ENCODE peak calls at places on chromosome 5, in eight cellular contexts. D is GM12878, J is prostate gland, H is K562, O is spleen, V is stomach, C is HCT116, I is HepG2. M is an unnamed sample.

GRCh38 chr5:9207820-9208418 is 338.0 kb downstream of the SEMA5A start:
- DNase-seq in D (no peak), J (no peak), H (peak), O (no peak), V (no peak), C (peak), I (peak), M (peak)

GRCh38 chr5:179549973-179550510 is 312 bp upstream of the RUFY1 start:
- DNase-seq in D (peak), J (no peak), H (no peak), O (peak), V (no peak), C (no peak), I (peak), M (peak)

GRCh38 chr5:78360674-78361225 is 333 bp downstream of the SCAMP1 start:
- DNase-seq in D (no peak), J (peak), H (peak), O (peak), V (peak), C (no peak), I (no peak), M (peak)

GRCh38 chr5:86979801-86980510 is 287.7 kb upstream of the RASA1 start:
- DNase-seq in D (no peak), J (no peak), H (no peak), O (no peak), V (no peak), C (peak), I (peak), M (peak)

GRCh38 chr5:40828021-40828631 is 6.9 kb downstream of the RPL37 start:
- DNase-seq in D (no peak), J (no peak), H (no peak), O (no peak), V (no peak), C (no peak), I (no peak), M (no peak)

GRCh38 chr5:72256536-72256935 is 63.5 kb downstream of the MRPS27 start:
- DNase-seq in D (no peak), J (no peak), H (no peak), O (no peak), V (no peak), C (no peak), I (no peak), M (no peak)

GRCh38 chr5:102865510-102866314 is 110.6 kb downstream of the PAM start:
- DNase-seq in D (peak), J (peak), H (no peak), O (peak), V (peak), C (peak), I (no peak), M (peak)

GRCh38 chr5:42108468-42108867 is 183.4 kb downstream of the FBXO4 start:
- DNase-seq in D (no peak), J (no peak), H (no peak), O (no peak), V (no peak), C (no peak), I (peak), M (no peak)

GRCh38 chr5:54547711-54548250 is 30.2 kb downstream of the SNX18 start:
- DNase-seq in D (no peak), J (no peak), H (no peak), O (no peak), V (no peak), C (no peak), I (peak), M (no peak)

GRCh38 chr5:98916540-98916939 is 12.3 kb downstream of the CHD1 start:
- DNase-seq in D (no peak), J (no peak), H (no peak), O (no peak), V (no peak), C (no peak), I (no peak), M (no peak)

GRCh38 chr5:142432369-142432863 is 107.6 kb upstream of the SPRY4 start:
- DNase-seq in D (no peak), J (peak), H (no peak), O (peak), V (peak), C (no peak), I (no peak), M (no peak)

GRCh38 chr5:153222956-153223355 is 267.5 kb upstream of the GRIA1 start:
- DNase-seq in D (no peak), J (no peak), H (no peak), O (no peak), V (no peak), C (no peak), I (no peak), M (no peak)

GRCh38 chr5:129856325-129856724 is 47.9 kb upstream of the CHSY3 start:
- DNase-seq in D (no peak), J (no peak), H (no peak), O (no peak), V (no peak), C (no peak), I (no peak), M (no peak)

GRCh38 chr5:15524712-15525111 is 24.7 kb downstream of the FBXL7 start:
- DNase-seq in D (no peak), J (no peak), H (no peak), O (no peak), V (no peak), C (no peak), I (no peak), M (no peak)

GRCh38 chr5:141835928-141836667 is 42.1 kb downstream of the PCDH1 start:
- DNase-seq in D (no peak), J (no peak), H (no peak), O (no peak), V (no peak), C (no peak), I (no peak), M (no peak)

GRCh38 chr5:79330071-79330470 is 94.1 kb downstream of the JMY start:
- DNase-seq in D (no peak), J (no peak), H (no peak), O (no peak), V (no peak), C (no peak), I (peak), M (no peak)

GRCh38 chr5:44536650-44537260 is 147.5 kb upstream of the FGF10 start:
- DNase-seq in D (no peak), J (no peak), H (peak), O (no peak), V (peak), C (peak), I (peak), M (peak)

GRCh38 chr5:14417792-14418765 is 163.5 kb upstream of the OTULINL start:
- DNase-seq in D (no peak), J (no peak), H (no peak), O (no peak), V (no peak), C (no peak), I (no peak), M (no peak)

GRCh38 chr5:72065751-72066255 is 41.5 kb upstream of the MAP1B start:
- DNase-seq in D (no peak), J (no peak), H (no peak), O (no peak), V (no peak), C (no peak), I (no peak), M (no peak)

GRCh38 chr5:145450286-145450969 is 384.7 kb downstream of the PRELID2 start:
- DNase-seq in D (no peak), J (no peak), H (no peak), O (no peak), V (no peak), C (no peak), I (no peak), M (no peak)

GRCh38 chr5:7644723-7645122 is 206.2 kb downstream of the CFAP90 start:
- DNase-seq in D (no peak), J (no peak), H (no peak), O (no peak), V (no peak), C (no peak), I (no peak), M (no peak)

GRCh38 chr5:65832603-65833228 is 93.7 kb upstream of the ERBIN start:
- DNase-seq in D (no peak), J (no peak), H (no peak), O (no peak), V (no peak), C (no peak), I (no peak), M (no peak)

GRCh38 chr5:65832152-65832551 is 94.2 kb upstream of the ERBIN start:
- DNase-seq in D (no peak), J (no peak), H (no peak), O (no peak), V (no peak), C (no peak), I (no peak), M (no peak)

GRCh38 chr5:65833780-65834179 is 92.6 kb upstream of the ERBIN start:
- DNase-seq in D (no peak), J (no peak), H (no peak), O (no peak), V (no peak), C (no peak), I (no peak), M (no peak)

GRCh38 chr5:65835191-65835590 is 91.2 kb upstream of the ERBIN start:
- DNase-seq in D (no peak), J (no peak), H (no peak), O (no peak), V (no peak), C (no peak), I (no peak), M (no peak)

DNA sequence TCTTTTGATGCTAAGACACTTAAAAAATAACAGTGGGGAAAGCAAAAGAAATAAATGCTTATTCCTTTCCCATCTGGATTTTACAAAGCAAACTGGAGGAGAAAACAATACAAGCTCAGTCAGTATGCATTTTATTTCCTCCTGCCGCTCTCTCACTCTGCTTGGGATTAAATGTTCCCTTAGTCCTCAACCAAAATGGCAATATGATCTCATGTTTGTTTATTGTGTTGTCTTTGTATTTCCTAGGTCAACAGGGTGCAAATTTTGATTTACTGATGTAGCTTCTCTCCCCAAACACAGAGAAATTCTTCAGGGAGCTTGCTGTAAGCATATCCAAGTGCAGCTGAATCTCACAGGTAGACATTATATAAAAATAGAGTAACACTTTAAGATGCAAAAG is 92.1 kb upstream of the ERBIN start:
- DNase-seq in D (no peak), J (no peak), H (no peak), O (no peak), V (no peak), C (no peak), I (no peak), M (no peak)
- H3K27ac ChIP-seq in D (no peak), J (no peak), H (no peak), O (no peak), V (no peak), C (no peak), I (no peak), M (no peak)

GRCh38 chr5:178113841-178114324 is 551 bp downstream of the N4BP3 start:
- DNase-seq in D (no peak), J (no peak), H (peak), O (no peak), V (no peak), C (no peak), I (no peak), M (no peak)

GRCh38 chr5:178115835-178116405 is 2.6 kb downstream of the N4BP3 start:
- DNase-seq in D (no peak), J (no peak), H (no peak), O (no peak), V (no peak), C (no peak), I (no peak), M (no peak)

GRCh38 chr5:178116406-178116885 is 3.1 kb downstream of the N4BP3 start:
- DNase-seq in D (peak), J (no peak), H (no peak), O (peak), V (no peak), C (no peak), I (no peak), M (no peak)

GRCh38 chr5:178114325-178115135 is 1.2 kb downstream of the N4BP3 start:
- DNase-seq in D (no peak), J (no peak), H (no peak), O (peak), V (peak), C (no peak), I (no peak), M (peak)

GRCh38 chr5:178115136-178115834 is 2.0 kb downstream of the N4BP3 start:
- DNase-seq in D (no peak), J (no peak), H (no peak), O (no peak), V (no peak), C (no peak), I (no peak), M (no peak)
- TF ChIP-seq POLR2AphosphoS5 in D (no peak), J (no peak), H (no peak), O (no peak), V (no peak), C (no peak), I (no peak), M (no peak)

GRCh38 chr5:111461261-111461671 is 51.1 kb downstream of the STARD4 start:
- DNase-seq in D (no peak), J (no peak), H (peak), O (no peak), V (no peak), C (no peak), I (no peak), M (no peak)
- TF ChIP-seq CTCF in D (peak), J (no peak), H (peak), O (no peak), V (no peak), C (peak), I (peak), M (no peak)

GRCh38 chr5:147559725-147560124 is 49.9 kb upstream of the DPYSL3 start:
- DNase-seq in D (no peak), J (no peak), H (no peak), O (no peak), V (no peak), C (no peak), I (no peak), M (no peak)
- H3K27ac ChIP-seq in D (no peak), J (no peak), H (no peak), O (no peak), V (no peak), C (no peak), I (no peak), M (no peak)

GRCh38 chr5:2200261-2200965 is 317.7 kb upstream of the IRX4 start:
- DNase-seq in D (no peak), J (peak), H (no peak), O (peak), V (peak), C (no peak), I (no peak), M (no peak)
- TF ChIP-seq POLR2AphosphoS5 in D (no peak), J (peak), H (no peak), O (no peak), V (no peak), C (no peak), I (no peak), M (no peak)

GRCh38 chr5:56818409-56819026 is 3.2 kb downstream of the MAP3K1 start:
- DNase-seq in D (no peak), J (no peak), H (no peak), O (no peak), V (no peak), C (no peak), I (no peak), M (no peak)
- TF ChIP-seq CTCF in D (peak), J (no peak), H (peak), O (no peak), V (no peak), C (peak), I (peak), M (no peak)

GRCh38 chr5:135345945-135346731 is 52.9 kb downstream of the MACROH2A1 start:
- DNase-seq in D (no peak), J (no peak), H (no peak), O (no peak), V (peak), C (no peak), I (no peak), M (no peak)
- H3K27ac ChIP-seq in D (no peak), J (no peak), H (no peak), O (peak), V (no peak), C (no peak), I (no peak), M (no peak)

DNA sequence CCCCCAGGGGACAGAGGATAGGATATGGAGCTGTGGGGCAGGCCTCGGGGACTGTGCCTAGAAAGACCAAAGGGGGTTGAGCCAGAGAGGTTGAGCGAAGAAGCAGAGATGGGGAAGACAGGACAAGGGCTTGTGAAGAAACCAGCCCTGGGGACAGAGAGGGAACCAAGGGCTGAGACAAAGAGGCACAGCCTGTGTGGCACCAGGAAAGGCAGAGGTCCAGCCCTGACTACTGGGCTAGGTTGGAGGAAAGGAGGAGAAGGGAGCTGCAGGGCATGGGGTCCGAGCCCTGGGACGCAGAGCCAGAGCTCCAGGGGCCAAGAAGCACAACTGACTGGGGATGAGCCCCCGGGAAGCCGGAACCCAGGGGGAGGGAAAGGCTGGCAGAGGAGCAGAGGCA is 9.2 kb downstream of the REEP2 start:
- DNase-seq in D (no peak), J (no peak), H (no peak), O (no peak), V (no peak), C (no peak), I (no peak), M (no peak)
- TF ChIP-seq POLR2AphosphoS5 in D (no peak), J (no peak), H (no peak), O (no peak), V (no peak), C (no peak), I (no peak), M (no peak)

DNA sequence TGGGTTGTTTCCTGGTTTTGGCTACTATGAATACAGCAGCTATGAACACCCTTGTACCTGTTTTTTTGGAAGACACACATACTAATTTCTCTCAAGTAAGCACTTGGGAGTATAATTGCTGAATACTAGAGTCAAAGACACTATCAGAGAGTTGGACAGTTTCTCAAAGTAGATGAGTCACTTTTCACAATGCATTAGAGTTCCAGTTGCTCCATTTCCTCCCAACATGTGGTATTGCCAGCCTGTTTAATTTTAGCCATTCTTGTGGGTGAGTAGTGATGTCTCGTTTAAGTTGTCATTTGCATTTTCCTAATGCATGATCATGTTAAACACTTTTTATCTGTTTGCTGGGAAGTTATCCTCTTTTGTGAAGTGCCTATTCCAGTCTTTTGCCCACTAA is 81.6 kb upstream of the GDNF start:
- DNase-seq in D (no peak), J (no peak), H (no peak), O (no peak), V (no peak), C (no peak), I (no peak), M (no peak)
- TF ChIP-seq CTCF in D (no peak), J (no peak), H (no peak), O (no peak), V (no peak), C (no peak), I (no peak), M (no peak)